ENCODE peak calls at places on chromosomes 1 and 21, in six cellular contexts. One of them, this sample, is unnamed.
A peak's percentile ranks its signal among the peaks of the same experiment; 100 is the strongest.

GRCh38 chr1:158003409-158003805 is 10.0 kb downstream of the KIRREL1 start:
- DNase-seq in iPS-NIHi11: no peak
- DNase-seq in glutamatergic neuron: no peak
- DNase-seq in activated naive CD4-positive, alpha-beta T cell treated with anti-CD3 and anti-CD28 coated beads for 36 hours: no peak
- DNase-seq in T-helper 1 cell: no peak
- DNase-seq in activated CD4-positive, alpha-beta T cell treated with anti-CD3 and anti-CD28 coated beads, Interleukin-2, amount 10 ng/mL, durations not matched to agents 7 days and 5 days: no peak
- DNase-seq in this sample: no peak

GRCh38 chr1:12143631-12144155 is 23.1 kb upstream of the TNFRSF1B start:
- DNase-seq in T-helper 1 cell: no peak
- DNase-seq in activated naive CD4-positive, alpha-beta T cell treated with anti-CD3 and anti-CD28 coated beads for 36 hours: peak; percentile 69
- DNase-seq in iPS-NIHi11: no peak
- DNase-seq in activated CD4-positive, alpha-beta T cell treated with anti-CD3 and anti-CD28 coated beads, Interleukin-2, amount 10 ng/mL, durations not matched to agents 7 days and 5 days: no peak
- DNase-seq in glutamatergic neuron: no peak
- DNase-seq in this sample: no peak

GRCh38 chr21:33988237-33988835 is 72.7 kb upstream of the ATP5PO start:
- DNase-seq in activated naive CD4-positive, alpha-beta T cell treated with anti-CD3 and anti-CD28 coated beads for 36 hours: no peak
- DNase-seq in glutamatergic neuron: no peak
- DNase-seq in iPS-NIHi11: peak; percentile 26
- DNase-seq in T-helper 1 cell: no peak
- DNase-seq in activated CD4-positive, alpha-beta T cell treated with anti-CD3 and anti-CD28 coated beads, Interleukin-2, amount 10 ng/mL, durations not matched to agents 7 days and 5 days: no peak
- DNase-seq in this sample: no peak

GRCh38 chr1:238895911-238896310 is 490.5 kb upstream of the CHRM3 start:
- DNase-seq in activated naive CD4-positive, alpha-beta T cell treated with anti-CD3 and anti-CD28 coated beads for 36 hours: no peak
- DNase-seq in activated CD4-positive, alpha-beta T cell treated with anti-CD3 and anti-CD28 coated beads, Interleukin-2, amount 10 ng/mL, durations not matched to agents 7 days and 5 days: no peak
- DNase-seq in iPS-NIHi11: no peak
- DNase-seq in T-helper 1 cell: no peak
- DNase-seq in glutamatergic neuron: no peak
- DNase-seq in this sample: peak; percentile 11

GRCh38 chr1:48250572-48250971 is 28.1 kb downstream of the SLC5A9 start:
- DNase-seq in activated naive CD4-positive, alpha-beta T cell treated with anti-CD3 and anti-CD28 coated beads for 36 hours: no peak
- DNase-seq in glutamatergic neuron: no peak
- DNase-seq in iPS-NIHi11: no peak
- DNase-seq in T-helper 1 cell: no peak
- DNase-seq in activated CD4-positive, alpha-beta T cell treated with anti-CD3 and anti-CD28 coated beads, Interleukin-2, amount 10 ng/mL, durations not matched to agents 7 days and 5 days: no peak
- DNase-seq in this sample: no peak

GRCh38 chr1:192436441-192437078 is 119.8 kb downstream of the RGS21 start:
- DNase-seq in iPS-NIHi11: no peak
- DNase-seq in T-helper 1 cell: no peak
- DNase-seq in activated naive CD4-positive, alpha-beta T cell treated with anti-CD3 and anti-CD28 coated beads for 36 hours: no peak
- DNase-seq in glutamatergic neuron: no peak
- DNase-seq in activated CD4-positive, alpha-beta T cell treated with anti-CD3 and anti-CD28 coated beads, Interleukin-2, amount 10 ng/mL, durations not matched to agents 7 days and 5 days: no peak
- DNase-seq in this sample: no peak

GRCh38 chr1:230124187-230125128 is 57.4 kb downstream of the GALNT2 start:
- DNase-seq in T-helper 1 cell: no peak
- DNase-seq in activated naive CD4-positive, alpha-beta T cell treated with anti-CD3 and anti-CD28 coated beads for 36 hours: no peak
- DNase-seq in glutamatergic neuron: no peak
- DNase-seq in iPS-NIHi11: no peak
- DNase-seq in activated CD4-positive, alpha-beta T cell treated with anti-CD3 and anti-CD28 coated beads, Interleukin-2, amount 10 ng/mL, durations not matched to agents 7 days and 5 days: peak; percentile 36
- DNase-seq in this sample: peak; percentile 95

GRCh38 chr1:88961647-88962275 is 30.7 kb downstream of the KYAT3 start:
- DNase-seq in activated naive CD4-positive, alpha-beta T cell treated with anti-CD3 and anti-CD28 coated beads for 36 hours: no peak
- DNase-seq in glutamatergic neuron: no peak
- DNase-seq in activated CD4-positive, alpha-beta T cell treated with anti-CD3 and anti-CD28 coated beads, Interleukin-2, amount 10 ng/mL, durations not matched to agents 7 days and 5 days: no peak
- DNase-seq in iPS-NIHi11: no peak
- DNase-seq in T-helper 1 cell: no peak
- DNase-seq in this sample: no peak

GRCh38 chr1:196464545-196464944 is 143.7 kb downstream of the KCNT2 start:
- DNase-seq in activated CD4-positive, alpha-beta T cell treated with anti-CD3 and anti-CD28 coated beads, Interleukin-2, amount 10 ng/mL, durations not matched to agents 7 days and 5 days: no peak
- DNase-seq in T-helper 1 cell: no peak
- DNase-seq in glutamatergic neuron: no peak
- DNase-seq in iPS-NIHi11: peak; percentile 10
- DNase-seq in activated naive CD4-positive, alpha-beta T cell treated with anti-CD3 and anti-CD28 coated beads for 36 hours: no peak
- DNase-seq in this sample: no peak

This sample was measured in Jurkat, Clone E6-1.